ENCODE peak calls at places on chromosomes 5 and 9, in six cellular contexts. D is K562, E is H1, Q is HepG2, H is GM12878, B is SK-N-SH. G is an unnamed sample.

GRCh38 chr5:170752257-170753215 is 31.0 kb upstream of the GABRP start:
- DNase-seq in D (no peak), E (no peak), Q (no peak), H (no peak), B (peak), G (no peak)

GRCh38 chr5:178162481-178162880 is 8.8 kb upstream of the NHP2 start:
- DNase-seq in D (no peak), E (no peak), Q (no peak), H (no peak), B (no peak), G (no peak)

GRCh38 chr9:111967621-111968020 is 71.0 kb downstream of the UGCG start:
- DNase-seq in D (no peak), E (no peak), Q (no peak), H (no peak), B (no peak), G (no peak)

GRCh38 chr9:95167998-95168397 is 149.5 kb downstream of the FANCC start:
- DNase-seq in D (peak), E (peak), Q (peak), H (no peak), B (peak), G (peak)

GRCh38 chr9:78921341-78921740 is 624.4 kb downstream of the PSAT1 start:
- DNase-seq in D (no peak), E (no peak), Q (no peak), H (no peak), B (no peak), G (no peak)

GRCh38 chr9:135554718-135555117 is 6.8 kb upstream of the PAEP start:
- DNase-seq in D (no peak), E (no peak), Q (no peak), H (no peak), B (no peak), G (no peak)

GRCh38 chr5:67234671-67235176 is 38.1 kb upstream of the CD180 start:
- DNase-seq in D (no peak), E (no peak), Q (peak), H (no peak), B (no peak), G (no peak)

GRCh38 chr5:7802855-7803254 is 48.1 kb downstream of the CFAP90 start:
- DNase-seq in D (no peak), E (no peak), Q (no peak), H (no peak), B (no peak), G (peak)

GRCh38 chr9:120708526-120709224 is 5.6 kb downstream of the MEGF9 start:
- DNase-seq in D (no peak), E (no peak), Q (no peak), H (no peak), B (no peak), G (no peak)

GRCh38 chr5:39267185-39267584 is 47.8 kb upstream of the FYB1 start:
- DNase-seq in D (no peak), E (no peak), Q (no peak), H (no peak), B (no peak), G (no peak)

GRCh38 chr9:121763131-121763530 is 111.7 kb downstream of the DAB2IP start:
- DNase-seq in D (no peak), E (no peak), Q (no peak), H (no peak), B (no peak), G (no peak)

GRCh38 chr5:66877843-66878242 is 281.6 kb downstream of the MAST4 start:
- DNase-seq in D (no peak), E (no peak), Q (no peak), H (no peak), B (no peak), G (no peak)

GRCh38 chr5:115467631-115468030 is 76.9 kb downstream of the FEM1C start:
- DNase-seq in D (no peak), E (no peak), Q (no peak), H (no peak), B (no peak), G (no peak)

GRCh38 chr9:4137234-4137633 is 162.6 kb downstream of the GLIS3 start:
- DNase-seq in D (no peak), E (no peak), Q (peak), H (no peak), B (no peak), G (no peak)

DNA sequence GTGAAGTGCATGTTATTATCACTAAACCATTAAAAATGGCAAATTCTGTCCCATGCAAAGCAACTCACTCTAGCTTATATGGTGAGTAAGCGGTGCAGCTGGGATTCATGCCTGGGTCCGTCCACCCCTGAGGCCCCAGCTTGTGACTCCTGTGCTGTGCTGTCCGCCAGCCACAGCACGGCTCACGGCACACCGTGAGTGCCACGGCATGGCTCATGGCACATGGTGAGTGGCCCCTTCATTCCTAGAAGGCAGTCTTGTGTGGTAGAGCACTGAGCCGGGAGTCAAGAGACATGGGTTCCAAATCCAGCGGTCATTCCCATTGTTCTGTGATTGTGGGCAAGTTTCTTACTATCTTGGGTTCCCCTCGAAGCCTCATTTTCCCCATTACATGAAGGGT is 18.8 kb downstream of the RGS3 start:
- DNase-seq in D (no peak), E (no peak), Q (no peak), H (no peak), B (no peak), G (no peak)
- H3K27ac ChIP-seq in D (no peak), E (no peak), Q (no peak), H (no peak), B (no peak), G (no peak)

GRCh38 chr5:133469846-133470245 is 142.5 kb downstream of the FSTL4 start:
- DNase-seq in D (no peak), E (no peak), Q (no peak), H (no peak), B (no peak), G (no peak)

GRCh38 chr5:133472829-133473228 is 139.5 kb downstream of the FSTL4 start:
- DNase-seq in D (no peak), E (no peak), Q (no peak), H (no peak), B (no peak), G (no peak)

GRCh38 chr5:133469252-133469651 is 143.1 kb downstream of the FSTL4 start:
- DNase-seq in D (no peak), E (no peak), Q (no peak), H (no peak), B (no peak), G (no peak)

GRCh38 chr5:133473291-133473690 is 139.1 kb downstream of the FSTL4 start:
- DNase-seq in D (no peak), E (no peak), Q (no peak), H (no peak), B (no peak), G (no peak)

GRCh38 chr5:133471699-133472098 is 140.6 kb downstream of the FSTL4 start:
- DNase-seq in D (peak), E (no peak), Q (no peak), H (no peak), B (no peak), G (no peak)
- TF ChIP-seq GABPA in D (no peak), E (no peak), Q (no peak), H (no peak), B (no peak), G (no peak)

DNA sequence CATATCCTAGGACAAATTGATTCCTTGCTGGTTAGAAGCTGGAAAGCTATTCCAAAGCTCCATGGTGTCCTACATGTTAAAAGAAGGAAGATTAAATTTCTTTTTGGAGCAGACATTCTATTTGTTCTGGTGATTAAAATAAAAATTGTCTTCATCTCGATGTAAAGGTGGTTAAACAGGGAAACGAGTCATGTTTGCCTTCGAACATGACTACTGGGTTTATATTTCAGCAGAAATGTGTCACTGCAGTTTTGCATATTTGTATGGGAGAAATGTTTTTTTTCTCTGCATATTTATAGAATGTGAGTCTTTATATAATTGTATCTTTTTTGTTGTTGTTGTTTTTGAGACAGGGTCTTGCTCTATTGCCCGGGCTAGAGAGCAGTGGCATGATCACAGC is 36.4 kb downstream of the ADAMTS12 start:
- DNase-seq in D (no peak), E (no peak), Q (no peak), H (no peak), B (no peak), G (no peak)
- H3K27ac ChIP-seq in D (no peak), E (no peak), Q (no peak), H (peak), B (peak), G (no peak)

GRCh38 chr9:116860509-116861120 is 173.5 kb downstream of the TRIM32 start:
- DNase-seq in D (peak), E (peak), Q (peak), H (no peak), B (peak), G (peak)
- TF ChIP-seq GABPA in D (no peak), E (no peak), Q (no peak), H (no peak), B (no peak), G (no peak)

DNA sequence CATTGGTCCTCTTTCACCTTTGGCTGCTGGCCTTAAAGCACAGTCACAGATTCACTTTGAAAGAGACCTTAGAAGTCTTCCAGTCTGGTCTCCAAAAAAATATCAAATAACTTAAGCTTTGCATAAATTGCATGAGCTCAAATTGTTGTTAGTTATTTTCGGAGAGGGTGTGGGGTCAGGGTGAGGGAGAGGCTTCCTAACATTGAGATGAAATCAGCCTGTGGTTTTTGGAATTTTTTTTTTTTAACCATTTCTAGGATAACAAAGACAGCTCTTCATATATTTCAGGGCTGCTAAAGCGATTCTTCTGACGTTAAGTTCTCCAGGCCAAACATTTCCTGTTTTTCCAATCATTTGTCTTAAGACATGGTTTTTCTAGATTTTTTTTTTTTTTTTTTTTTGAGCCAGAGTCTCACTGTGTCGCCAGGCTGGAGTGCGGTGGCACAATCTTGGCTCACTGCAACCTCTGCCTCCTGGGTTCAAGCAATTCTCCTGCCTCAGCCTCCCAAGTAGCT is 4.5 kb downstream of the OCLN start:
- DNase-seq in D (no peak), E (no peak), Q (no peak), H (no peak), B (no peak), G (no peak)
- H3K27ac ChIP-seq in D (no peak), E (no peak), Q (no peak), H (no peak), B (no peak), G (no peak)

DNA sequence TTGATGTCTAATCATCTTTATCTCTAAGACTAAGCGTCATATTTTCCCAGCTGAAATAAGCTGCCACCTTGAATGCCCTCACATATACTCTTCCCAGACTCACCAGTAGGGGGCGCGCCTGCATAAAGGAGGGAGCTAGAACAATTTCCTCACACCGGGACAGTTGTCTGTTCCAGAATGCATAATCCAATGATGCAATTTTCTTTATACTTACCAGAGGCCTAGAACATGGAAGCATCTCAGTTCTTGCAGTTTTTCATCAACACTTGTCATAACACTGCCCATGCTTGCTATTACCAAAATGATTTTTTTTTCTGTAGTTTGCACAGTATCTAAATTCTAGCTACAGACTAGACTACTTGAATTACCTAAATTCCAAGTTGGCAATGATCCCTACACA is 203.9 kb downstream of the FRMD3 start:
- DNase-seq in D (peak), E (peak), Q (peak), H (peak), B (peak), G (peak)
- TF ChIP-seq GABPA in D (no peak), E (no peak), Q (no peak), H (no peak), B (no peak), G (no peak)

DNA sequence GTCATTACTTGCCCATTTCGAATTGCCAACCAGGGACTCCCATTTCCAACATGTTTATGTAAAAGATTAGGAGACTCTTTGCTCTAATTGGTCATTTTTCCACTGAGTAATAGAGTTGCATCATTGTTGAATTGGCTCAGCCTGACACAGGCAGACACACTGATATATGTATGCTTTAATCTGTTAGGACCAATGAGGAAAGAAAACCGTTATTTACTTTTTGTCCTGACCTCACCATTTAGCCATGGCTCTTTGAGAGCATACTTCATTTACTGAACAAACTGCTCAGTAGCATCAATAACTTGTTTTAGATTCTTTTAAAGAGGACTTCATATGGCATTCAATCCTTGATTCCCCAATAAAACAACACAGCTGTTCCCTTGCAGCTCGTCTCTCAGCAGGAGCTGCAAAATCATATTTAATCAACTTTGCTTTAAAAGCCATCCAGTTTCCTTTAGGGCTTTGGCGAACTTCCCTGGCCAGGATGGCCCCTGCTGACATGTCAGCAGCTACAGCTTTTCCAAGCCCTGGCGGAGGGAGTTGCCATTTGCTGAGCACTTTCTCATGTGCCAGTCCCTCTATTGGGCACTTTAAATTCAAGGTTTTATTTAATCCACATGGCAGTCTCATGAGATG is 251.5 kb upstream of the TNC start:
- DNase-seq in D (no peak), E (no peak), Q (no peak), H (no peak), B (peak), G (no peak)
- H3K27ac ChIP-seq in D (no peak), E (no peak), Q (no peak), H (no peak), B (peak), G (no peak)

GRCh38 chr5:126535856-126536545 is 59.0 kb downstream of the ALDH7A1 start:
- DNase-seq in D (no peak), E (peak), Q (no peak), H (no peak), B (no peak), G (no peak)

GRCh38 chr5:126534543-126534942 is 60.5 kb downstream of the ALDH7A1 start:
- DNase-seq in D (no peak), E (peak), Q (no peak), H (no peak), B (no peak), G (no peak)

GRCh38 chr5:126527892-126528291 is 67.1 kb downstream of the ALDH7A1 start:
- DNase-seq in D (peak), E (no peak), Q (no peak), H (no peak), B (no peak), G (no peak)

GRCh38 chr5:126527158-126527557 is 67.9 kb downstream of the ALDH7A1 start:
- DNase-seq in D (no peak), E (peak), Q (no peak), H (no peak), B (no peak), G (no peak)

DNA sequence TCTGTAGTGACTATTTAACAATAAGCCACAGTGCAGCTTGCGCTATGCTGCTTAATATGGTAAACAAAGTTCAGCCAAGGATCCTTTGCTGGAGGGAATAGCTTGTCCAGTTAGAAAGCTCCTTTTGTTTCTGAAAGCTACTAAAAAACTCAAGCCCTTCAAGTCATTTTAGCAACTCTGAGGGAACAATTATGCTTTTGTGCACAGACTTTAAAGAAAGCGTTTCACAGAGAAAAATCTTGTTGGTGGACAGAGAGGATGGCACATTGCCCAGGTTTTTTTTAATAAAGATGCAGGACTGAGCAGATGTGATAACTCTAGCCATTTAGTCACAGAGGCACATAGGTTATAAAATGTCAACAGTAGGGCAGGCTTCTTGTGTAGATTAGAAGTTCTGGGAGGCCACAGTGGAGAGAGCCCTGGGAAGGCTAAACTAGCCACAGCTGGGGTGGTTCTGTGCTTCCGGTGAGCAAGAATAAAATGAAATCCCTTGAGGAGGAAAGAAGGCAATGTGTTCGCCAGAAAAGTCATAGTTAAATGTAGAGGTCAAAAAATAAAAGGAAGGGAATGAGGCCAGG is 63.4 kb downstream of the ALDH7A1 start:
- DNase-seq in D (no peak), E (peak), Q (peak), H (no peak), B (peak), G (no peak)
- TF ChIP-seq GABPA in D (peak), E (no peak), Q (no peak), H (no peak), B (no peak), G (no peak)

G was measured in HL-60.